ENCODE peak calls at places on chromosomes 11 and 22, in ten cellular contexts. J is brain microvascular endothelial cell, I is SJSA1, O is transverse colon, R is lung, A is coronary artery, Z is spleen, Q is MM.1S, K is tibial nerve, H is IMR-90. F is an unnamed sample.

GRCh38 chr11:109023029-109023428 is 358.2 kb downstream of the DDX10 start:
- DNase-seq in J (no peak), I (no peak), O (no peak), R (no peak), A (no peak), Z (no peak), Q (no peak), K (no peak), H (no peak), F (no peak)

GRCh38 chr11:75101424-75102128 is 4.9 kb upstream of the OR2AT4 start:
- DNase-seq in J (no peak), I (no peak), O (no peak), R (no peak), A (no peak), Z (no peak), Q (no peak), K (no peak), H (no peak), F (no peak)

GRCh38 chr11:12606597-12606996 is 67.6 kb upstream of the TEAD1 start:
- DNase-seq in J (peak), I (no peak), O (no peak), R (no peak), A (no peak), Z (no peak), Q (no peak), K (no peak), H (peak), F (no peak)

GRCh38 chr11:66745356-66746235 is 16.6 kb upstream of the SPTBN2 start:
- DNase-seq in J (no peak), I (peak), O (peak), R (peak), A (no peak), Z (peak), Q (peak), K (no peak), H (no peak), F (peak)

GRCh38 chr11:469684-470667 is 19.9 kb downstream of the PTDSS2 start:
- DNase-seq in J (peak), I (peak), O (peak), R (peak), A (no peak), Z (peak), Q (no peak), K (peak), H (peak), F (peak)

GRCh38 chr11:88015170-88015569 is 160.1 kb downstream of the RAB38 start:
- DNase-seq in J (no peak), I (no peak), O (no peak), R (no peak), A (no peak), Z (no peak), Q (peak), K (no peak), H (no peak), F (no peak)

GRCh38 chr11:91219501-91219900 is 996.7 kb upstream of the CHORDC1 start:
- DNase-seq in J (peak), I (no peak), O (no peak), R (no peak), A (no peak), Z (no peak), Q (no peak), K (no peak), H (peak), F (no peak)

GRCh38 chr11:130418210-130418609 is 10.2 kb downstream of the ADAMTS8 start:
- DNase-seq in J (no peak), I (no peak), O (no peak), R (no peak), A (no peak), Z (no peak), Q (no peak), K (no peak), H (no peak), F (no peak)

GRCh38 chr11:11525283-11525682 is 96.5 kb downstream of the GALNT18 start:
- DNase-seq in J (no peak), I (no peak), O (no peak), R (no peak), A (no peak), Z (no peak), Q (no peak), K (no peak), H (no peak), F (no peak)

GRCh38 chr11:120208012-120208441 is 2.8 kb upstream of the OAF start:
- DNase-seq in J (no peak), I (no peak), O (no peak), R (no peak), A (no peak), Z (no peak), Q (no peak), K (no peak), H (no peak), F (no peak)

GRCh38 chr11:23932485-23932898 is 564.4 kb upstream of the LUZP2 start:
- DNase-seq in J (peak), I (no peak), O (no peak), R (no peak), A (no peak), Z (no peak), Q (no peak), K (no peak), H (peak), F (no peak)

GRCh38 chr22:19797631-19798319 is 37.2 kb downstream of the TBX1 start:
- DNase-seq in J (no peak), I (no peak), O (no peak), R (no peak), A (no peak), Z (no peak), Q (no peak), K (no peak), H (no peak), F (no peak)

GRCh38 chr11:64760759-64761417 is 1.1 kb upstream of the PYGM start:
- DNase-seq in J (no peak), I (no peak), O (no peak), R (no peak), A (no peak), Z (peak), Q (no peak), K (no peak), H (no peak), F (peak)

GRCh38 chr22:30860176-30861105 is 108.1 kb downstream of the MORC2 start:
- DNase-seq in J (no peak), I (peak), O (no peak), R (no peak), A (no peak), Z (peak), Q (no peak), K (no peak), H (no peak), F (peak)

GRCh38 chr22:20052309-20053250 is 27.5 kb upstream of the DGCR8 start:
- DNase-seq in J (no peak), I (no peak), O (peak), R (no peak), A (no peak), Z (no peak), Q (no peak), K (no peak), H (no peak), F (no peak)

DNA sequence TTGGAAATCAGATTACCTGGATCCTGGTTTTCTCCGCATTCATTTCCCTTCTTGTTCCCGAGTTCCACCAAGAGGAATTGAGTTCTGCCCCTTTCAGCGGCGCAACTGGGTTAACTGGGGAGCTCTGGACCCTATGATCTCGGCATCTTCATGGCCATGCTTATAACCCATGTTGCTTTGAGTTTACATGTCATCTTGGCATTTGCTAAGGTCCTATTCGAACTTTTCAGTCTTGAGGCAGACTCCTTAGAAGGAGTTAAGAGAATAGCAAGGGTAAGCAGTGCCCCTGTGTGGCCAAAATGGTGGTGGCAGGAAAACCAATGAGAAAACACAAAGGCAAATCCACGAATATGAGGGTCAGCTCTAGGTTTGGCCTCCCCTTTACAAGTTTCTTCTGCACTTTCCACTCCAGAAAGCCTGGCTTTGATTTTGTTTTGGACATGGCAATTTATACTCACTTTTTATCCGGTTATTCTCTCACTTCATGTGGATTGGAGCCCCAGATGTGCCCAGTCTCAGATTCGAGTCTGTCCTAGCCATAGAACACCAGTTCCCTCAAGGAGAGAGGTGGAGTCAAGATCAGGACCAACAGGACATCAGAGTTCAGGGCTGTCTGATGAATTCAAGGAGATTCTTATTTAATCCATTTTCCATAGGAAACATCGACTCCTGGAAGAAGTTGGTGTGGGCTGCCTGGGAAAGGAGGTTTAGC is 55.3 kb upstream of the FBXO3 start:
- DNase-seq in J (peak), I (peak), O (peak), R (peak), A (no peak), Z (no peak), Q (peak), K (peak), H (peak), F (peak)
- H3K4me3 ChIP-seq in J (peak), I (peak), O (no peak), R (no peak), A (peak), Z (peak), Q (peak), K (peak), H (peak), F (peak)

GRCh38 chr22:46083383-46084350 is 66.7 kb upstream of the PPARA start:
- DNase-seq in J (no peak), I (no peak), O (peak), R (no peak), A (peak), Z (peak), Q (no peak), K (no peak), H (no peak), F (peak)
- H3K4me3 ChIP-seq in J (peak), I (peak), O (no peak), R (no peak), A (peak), Z (no peak), Q (no peak), K (no peak), H (no peak), F (no peak)

GRCh38 chr22:41946360-41947180 is at the start of gene CENPM:
- DNase-seq in J (peak), I (peak), O (peak), R (peak), A (peak), Z (peak), Q (peak), K (peak), H (peak), F (peak)

GRCh38 chr22:41949297-41949965 is 2.5 kb upstream of the CENPM start:
- DNase-seq in J (no peak), I (no peak), O (no peak), R (no peak), A (no peak), Z (peak), Q (no peak), K (no peak), H (no peak), F (no peak)

GRCh38 chr22:41951898-41952474 is at the start of gene SMIM45:
- DNase-seq in J (no peak), I (no peak), O (no peak), R (no peak), A (no peak), Z (peak), Q (no peak), K (no peak), H (no peak), F (peak)

GRCh38 chr22:41947181-41948080 is 479 bp upstream of the CENPM start:
- DNase-seq in J (no peak), I (no peak), O (no peak), R (no peak), A (no peak), Z (no peak), Q (no peak), K (no peak), H (no peak), F (no peak)

GRCh38 chr22:41948142-41948541 is 1.2 kb upstream of the CENPM start:
- DNase-seq in J (no peak), I (no peak), O (no peak), R (no peak), A (no peak), Z (no peak), Q (no peak), K (no peak), H (no peak), F (no peak)
- H3K4me3 ChIP-seq in J (no peak), I (no peak), O (no peak), R (no peak), A (no peak), Z (no peak), Q (no peak), K (no peak), H (no peak), F (no peak)

DNA sequence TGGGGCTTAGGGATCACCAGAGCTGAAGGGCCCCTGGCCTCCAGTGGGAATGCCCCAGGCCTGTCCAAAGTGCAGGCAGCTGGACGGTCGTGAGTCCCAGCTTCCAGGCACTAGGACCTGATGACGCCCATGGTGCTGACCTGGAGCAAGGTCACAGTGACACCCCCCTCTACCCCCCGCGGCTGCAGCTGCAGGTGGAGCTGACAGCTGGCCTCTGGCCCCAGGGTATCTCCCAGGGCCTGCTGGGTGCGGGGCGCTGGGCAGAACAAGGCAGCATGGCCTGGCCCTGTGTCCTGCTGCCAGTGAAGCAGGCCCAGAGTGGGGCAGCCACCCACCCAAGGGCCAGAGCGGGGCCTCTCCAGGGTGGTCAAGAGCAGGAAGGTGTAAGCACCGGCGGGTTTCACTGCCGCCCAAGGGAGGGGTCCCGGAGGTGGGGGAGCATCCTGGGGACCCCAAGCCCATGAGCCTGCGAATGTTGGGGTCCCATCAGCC is 553 bp upstream of the TCIRG1 start:
- DNase-seq in J (no peak), I (no peak), O (no peak), R (no peak), A (no peak), Z (peak), Q (peak), K (no peak), H (no peak), F (no peak)
- H3K4me3 ChIP-seq in J (peak), I (peak), O (peak), R (peak), A (peak), Z (peak), Q (peak), K (peak), H (peak), F (peak)

GRCh38 chr11:60842688-60843605 is 1.0 kb downstream of the CCDC86 start:
- DNase-seq in J (no peak), I (no peak), O (no peak), R (no peak), A (no peak), Z (no peak), Q (no peak), K (no peak), H (no peak), F (no peak)

GRCh38 chr11:60847281-60847680 is 5.4 kb downstream of the CCDC86 start:
- DNase-seq in J (no peak), I (no peak), O (no peak), R (no peak), A (no peak), Z (no peak), Q (no peak), K (no peak), H (no peak), F (no peak)

GRCh38 chr11:60844870-60845221 is 2.9 kb downstream of the CCDC86 start:
- DNase-seq in J (no peak), I (no peak), O (no peak), R (no peak), A (no peak), Z (no peak), Q (no peak), K (no peak), H (no peak), F (no peak)

GRCh38 chr11:60844045-60844869 is 2.3 kb downstream of the CCDC86 start:
- DNase-seq in J (no peak), I (no peak), O (no peak), R (no peak), A (no peak), Z (no peak), Q (no peak), K (no peak), H (peak), F (no peak)

DNA sequence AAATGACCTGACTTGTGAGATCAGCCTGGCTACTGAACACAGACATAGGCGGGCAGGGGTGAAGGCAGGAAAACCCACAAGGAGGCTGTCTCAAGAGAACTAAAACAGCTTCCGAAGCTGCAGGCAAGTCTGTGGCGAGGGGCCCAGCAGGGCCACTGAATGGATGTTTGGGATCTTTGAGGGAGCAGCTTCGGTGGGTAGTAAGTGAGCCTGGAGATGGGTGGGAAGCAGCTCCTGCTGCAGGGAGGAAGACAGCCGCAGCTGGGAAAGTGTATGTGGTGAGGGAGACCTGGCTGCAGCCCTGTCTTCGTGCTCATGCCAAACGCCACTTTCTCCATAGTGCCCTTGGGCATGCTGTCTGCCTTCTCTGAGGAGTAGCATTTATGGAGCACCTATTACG is 3.4 kb downstream of the CCDC86 start:
- DNase-seq in J (no peak), I (no peak), O (no peak), R (no peak), A (no peak), Z (no peak), Q (no peak), K (no peak), H (no peak), F (no peak)
- H3K4me3 ChIP-seq in J (no peak), I (no peak), O (no peak), R (no peak), A (no peak), Z (no peak), Q (peak), K (no peak), H (no peak), F (no peak)

GRCh38 chr11:46298699-46299424 is 21.4 kb downstream of the CREB3L1 start:
- DNase-seq in J (peak), I (no peak), O (no peak), R (no peak), A (no peak), Z (no peak), Q (no peak), K (no peak), H (peak), F (no peak)

GRCh38 chr11:46300270-46300669 is 22.8 kb downstream of the CREB3L1 start:
- DNase-seq in J (no peak), I (no peak), O (no peak), R (no peak), A (no peak), Z (no peak), Q (peak), K (no peak), H (no peak), F (no peak)

GRCh38 chr11:46296520-46297448 is 19.3 kb downstream of the CREB3L1 start:
- DNase-seq in J (peak), I (peak), O (no peak), R (no peak), A (no peak), Z (no peak), Q (no peak), K (no peak), H (peak), F (peak)

GRCh38 chr11:46302866-46303265 is 25.4 kb downstream of the CREB3L1 start:
- DNase-seq in J (no peak), I (no peak), O (no peak), R (no peak), A (no peak), Z (no peak), Q (peak), K (no peak), H (no peak), F (no peak)

GRCh38 chr11:46299425-46300067 is 22.1 kb downstream of the CREB3L1 start:
- DNase-seq in J (no peak), I (no peak), O (no peak), R (no peak), A (no peak), Z (no peak), Q (no peak), K (no peak), H (peak), F (no peak)
- H3K4me3 ChIP-seq in J (peak), I (no peak), O (no peak), R (no peak), A (no peak), Z (no peak), Q (no peak), K (no peak), H (peak), F (no peak)

DNA sequence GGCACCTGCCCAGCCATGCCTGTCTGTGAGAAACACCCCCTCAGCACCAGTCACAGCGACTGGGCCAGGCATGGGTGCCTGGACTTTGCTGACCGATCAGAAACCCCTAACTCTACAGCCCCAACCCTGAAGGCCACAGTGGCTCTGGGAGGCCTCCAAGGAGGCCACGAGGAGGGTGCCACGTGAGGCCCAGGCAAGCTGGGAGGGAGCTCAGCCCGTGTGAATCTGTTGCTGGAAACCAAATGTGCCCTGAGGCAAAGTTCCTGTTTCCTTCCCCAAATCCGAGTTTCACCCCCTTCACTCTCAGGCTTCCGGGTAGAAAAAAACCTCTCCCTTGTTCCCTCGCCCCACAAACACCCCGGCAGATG is 1.3 kb downstream of the UNC93B1 start:
- DNase-seq in J (no peak), I (no peak), O (no peak), R (no peak), A (peak), Z (peak), Q (peak), K (no peak), H (no peak), F (no peak)
- H3K4me3 ChIP-seq in J (no peak), I (no peak), O (no peak), R (peak), A (peak), Z (peak), Q (peak), K (peak), H (no peak), F (no peak)